ENCODE peak calls at places on chromosomes 4 and X, in seven cellular contexts. One of them, this sample, is unnamed.

GRCh38 chrX:72041901-72042859 is 89.5 kb downstream of the RTL5 start:
- DNase-seq in SK-N-SH: no peak
- DNase-seq in K562: no peak
- DNase-seq in GM12878: no peak
- DNase-seq in HepG2: no peak
- DNase-seq in H1: no peak
- DNase-seq in A549: no peak
- DNase-seq in this sample: peak

GRCh38 chr4:105282489-105282888 is 135.8 kb downstream of the TET2 start:
- DNase-seq in SK-N-SH: no peak
- DNase-seq in H1: no peak
- DNase-seq in K562: no peak
- DNase-seq in GM12878: no peak
- DNase-seq in A549: no peak
- DNase-seq in HepG2: no peak
- DNase-seq in this sample: no peak

GRCh38 chrX:77432998-77433397 is 14.2 kb upstream of the FGF16 start:
- DNase-seq in A549: no peak
- DNase-seq in SK-N-SH: no peak
- DNase-seq in GM12878: no peak
- DNase-seq in H1: no peak
- DNase-seq in HepG2: no peak
- DNase-seq in K562: no peak
- DNase-seq in this sample: no peak

GRCh38 chr4:98945297-98945850 is 16.4 kb upstream of the EIF4E start:
- DNase-seq in GM12878: no peak
- DNase-seq in A549: no peak
- DNase-seq in SK-N-SH: no peak
- DNase-seq in HepG2: no peak
- DNase-seq in K562: no peak
- DNase-seq in H1: no peak
- DNase-seq in this sample: no peak

GRCh38 chrX:53281321-53281822 is at the start of gene IQSEC2:
- DNase-seq in SK-N-SH: no peak
- DNase-seq in K562: peak
- DNase-seq in A549: peak
- DNase-seq in HepG2: no peak
- DNase-seq in GM12878: no peak
- DNase-seq in H1: peak
- DNase-seq in this sample: peak

GRCh38 chr4:36006226-36006625 is 238.1 kb downstream of the ARAP2 start:
- DNase-seq in A549: peak
- DNase-seq in H1: no peak
- DNase-seq in SK-N-SH: no peak
- DNase-seq in K562: no peak
- DNase-seq in GM12878: no peak
- DNase-seq in HepG2: no peak
- DNase-seq in this sample: peak

GRCh38 chr4:132958457-132959263 is 190.4 kb upstream of the PCDH10 start:
- DNase-seq in K562: no peak
- DNase-seq in SK-N-SH: no peak
- DNase-seq in HepG2: no peak
- DNase-seq in GM12878: no peak
- DNase-seq in H1: no peak
- DNase-seq in A549: no peak
- DNase-seq in this sample: no peak

GRCh38 chrX:85996555-85996954 is 50.8 kb downstream of the CHM start:
- DNase-seq in GM12878: no peak
- DNase-seq in K562: no peak
- DNase-seq in HepG2: no peak
- DNase-seq in A549: no peak
- DNase-seq in H1: no peak
- DNase-seq in SK-N-SH: no peak
- DNase-seq in this sample: no peak

GRCh38 chr4:71607780-71608673 is 175.9 kb downstream of the GC start:
- DNase-seq in A549: peak
- DNase-seq in K562: no peak
- DNase-seq in HepG2: peak
- DNase-seq in GM12878: no peak
- DNase-seq in H1: no peak
- DNase-seq in SK-N-SH: no peak
- DNase-seq in this sample: peak

GRCh38 chr4:176438401-176438800 is 118.6 kb downstream of the SPCS3 start:
- DNase-seq in A549: no peak
- DNase-seq in H1: no peak
- DNase-seq in GM12878: no peak
- DNase-seq in HepG2: no peak
- DNase-seq in SK-N-SH: no peak
- DNase-seq in K562: no peak
- DNase-seq in this sample: no peak

GRCh38 chr4:2637956-2638552 is 101.6 kb downstream of the FAM193A start:
- DNase-seq in A549: no peak
- DNase-seq in HepG2: no peak
- DNase-seq in SK-N-SH: no peak
- DNase-seq in K562: no peak
- DNase-seq in GM12878: no peak
- DNase-seq in H1: no peak
- DNase-seq in this sample: no peak

GRCh38 chr4:180598281-180598680 is 1644.9 kb upstream of the TENM3 start:
- DNase-seq in HepG2: no peak
- DNase-seq in SK-N-SH: no peak
- DNase-seq in GM12878: no peak
- DNase-seq in K562: no peak
- DNase-seq in H1: no peak
- DNase-seq in A549: no peak
- DNase-seq in this sample: no peak

GRCh38 chr4:67762091-67762490 is 7.9 kb upstream of the GNRHR start:
- DNase-seq in GM12878: peak
- DNase-seq in SK-N-SH: no peak
- DNase-seq in HepG2: no peak
- DNase-seq in A549: no peak
- DNase-seq in K562: no peak
- DNase-seq in H1: no peak
- DNase-seq in this sample: peak

GRCh38 chrX:134460861-134461218 is 875 bp downstream of the HPRT1 start:
- DNase-seq in A549: peak
- DNase-seq in K562: no peak
- DNase-seq in HepG2: no peak
- DNase-seq in GM12878: no peak
- DNase-seq in SK-N-SH: no peak
- DNase-seq in H1: no peak
- DNase-seq in this sample: peak

GRCh38 chr4:83390965-83391364 is 56.3 kb upstream of the HPSE start:
- DNase-seq in H1: no peak
- DNase-seq in HepG2: no peak
- DNase-seq in K562: no peak
- DNase-seq in SK-N-SH: no peak
- DNase-seq in GM12878: no peak
- DNase-seq in A549: no peak
- DNase-seq in this sample: no peak

GRCh38 chrX:129932792-129933321 is 26.9 kb downstream of the UTP14A start:
- DNase-seq in SK-N-SH: no peak
- DNase-seq in K562: peak
- DNase-seq in GM12878: no peak
- DNase-seq in A549: peak
- DNase-seq in HepG2: no peak
- DNase-seq in H1: no peak
- DNase-seq in this sample: no peak

GRCh38 chr4:113106076-113106475 is 56.6 kb downstream of the ANK2 start:
- DNase-seq in GM12878: no peak
- DNase-seq in K562: no peak
- DNase-seq in A549: peak
- DNase-seq in HepG2: peak
- DNase-seq in H1: no peak
- DNase-seq in SK-N-SH: peak
- DNase-seq in this sample: peak

GRCh38 chrX:18410038-18410437 is 15.4 kb upstream of the CDKL5 start:
- DNase-seq in K562: no peak
- DNase-seq in HepG2: no peak
- DNase-seq in A549: peak
- DNase-seq in H1: no peak
- DNase-seq in SK-N-SH: peak
- DNase-seq in GM12878: no peak
- DNase-seq in this sample: peak

GRCh38 chrX:41259516-41259915 is 74.4 kb upstream of the DDX3X start:
- DNase-seq in A549: no peak
- DNase-seq in H1: no peak
- DNase-seq in K562: no peak
- DNase-seq in GM12878: no peak
- DNase-seq in HepG2: peak
- DNase-seq in SK-N-SH: peak
- DNase-seq in this sample: peak

GRCh38 chrX:133921764-133922389 is 63.5 kb downstream of the GPC3 start:
- DNase-seq in K562: peak
- DNase-seq in A549: peak
- DNase-seq in HepG2: peak
- DNase-seq in H1: peak
- DNase-seq in SK-N-SH: peak
- DNase-seq in GM12878: no peak
- DNase-seq in this sample: peak

GRCh38 chr4:8391972-8392371 is 48.6 kb downstream of the ACOX3 start:
- DNase-seq in SK-N-SH: no peak
- DNase-seq in HepG2: no peak
- DNase-seq in A549: no peak
- DNase-seq in GM12878: peak
- DNase-seq in H1: no peak
- DNase-seq in K562: no peak
- DNase-seq in this sample: peak

GRCh38 chr4:165327211-165328100 is at the start of gene MSMO1:
- DNase-seq in SK-N-SH: peak
- DNase-seq in A549: peak
- DNase-seq in K562: peak
- DNase-seq in H1: peak
- DNase-seq in HepG2: peak
- DNase-seq in GM12878: peak
- DNase-seq in this sample: peak

GRCh38 chr4:118741456-118741855 is 56.3 kb downstream of the METTL14 start:
- DNase-seq in H1: no peak
- DNase-seq in SK-N-SH: no peak
- DNase-seq in A549: no peak
- DNase-seq in K562: no peak
- DNase-seq in HepG2: no peak
- DNase-seq in GM12878: no peak
- DNase-seq in this sample: peak

GRCh38 chr4:1503583-1504471 is 97.6 kb upstream of the NKX1-1 start:
- DNase-seq in K562: peak
- DNase-seq in SK-N-SH: peak
- DNase-seq in H1: no peak
- DNase-seq in A549: peak
- DNase-seq in GM12878: no peak
- DNase-seq in HepG2: no peak
- DNase-seq in this sample: no peak

GRCh38 chrX:28177202-28177601 is 196.0 kb upstream of the DCAF8L1 start:
- DNase-seq in HepG2: no peak
- DNase-seq in A549: peak
- DNase-seq in GM12878: no peak
- DNase-seq in SK-N-SH: peak
- DNase-seq in K562: no peak
- DNase-seq in H1: no peak
- DNase-seq in this sample: no peak

GRCh38 chr4:165994706-165995105 is 121.7 kb downstream of the TLL1 start:
- DNase-seq in SK-N-SH: no peak
- DNase-seq in K562: no peak
- DNase-seq in A549: no peak
- DNase-seq in H1: no peak
- DNase-seq in GM12878: no peak
- DNase-seq in HepG2: no peak
- DNase-seq in this sample: no peak

GRCh38 chrX:21837056-21837455 is 2.4 kb upstream of the MBTPS2 start:
- DNase-seq in HepG2: no peak
- DNase-seq in A549: no peak
- DNase-seq in H1: no peak
- DNase-seq in SK-N-SH: no peak
- DNase-seq in K562: no peak
- DNase-seq in GM12878: no peak
- DNase-seq in this sample: no peak

GRCh38 chr4:74654230-74654681 is 140.1 kb downstream of the BTC start:
- DNase-seq in HepG2: peak
- DNase-seq in SK-N-SH: no peak
- DNase-seq in GM12878: peak
- DNase-seq in H1: no peak
- DNase-seq in A549: peak
- DNase-seq in K562: no peak
- DNase-seq in this sample: peak
- TF ChIP-seq RFX5 in HepG2: no peak
- TF ChIP-seq RFX5 in SK-N-SH: no peak
- TF ChIP-seq RFX5 in GM12878: no peak
- TF ChIP-seq RFX5 in H1: no peak
- TF ChIP-seq RFX5 in A549: no peak
- TF ChIP-seq RFX5 in K562: no peak
- TF ChIP-seq RFX5 in this sample: no peak

GRCh38 chr4:150723727-150724411 is 141.9 kb downstream of the MAB21L2 start:
- DNase-seq in A549: no peak
- DNase-seq in HepG2: no peak
- DNase-seq in H1: no peak
- DNase-seq in K562: no peak
- DNase-seq in SK-N-SH: no peak
- DNase-seq in GM12878: no peak
- DNase-seq in this sample: no peak
- TF ChIP-seq RFX5 in A549: no peak
- TF ChIP-seq RFX5 in HepG2: no peak
- TF ChIP-seq RFX5 in H1: no peak
- TF ChIP-seq RFX5 in K562: no peak
- TF ChIP-seq RFX5 in SK-N-SH: no peak
- TF ChIP-seq RFX5 in GM12878: no peak
- TF ChIP-seq RFX5 in this sample: no peak

DNA sequence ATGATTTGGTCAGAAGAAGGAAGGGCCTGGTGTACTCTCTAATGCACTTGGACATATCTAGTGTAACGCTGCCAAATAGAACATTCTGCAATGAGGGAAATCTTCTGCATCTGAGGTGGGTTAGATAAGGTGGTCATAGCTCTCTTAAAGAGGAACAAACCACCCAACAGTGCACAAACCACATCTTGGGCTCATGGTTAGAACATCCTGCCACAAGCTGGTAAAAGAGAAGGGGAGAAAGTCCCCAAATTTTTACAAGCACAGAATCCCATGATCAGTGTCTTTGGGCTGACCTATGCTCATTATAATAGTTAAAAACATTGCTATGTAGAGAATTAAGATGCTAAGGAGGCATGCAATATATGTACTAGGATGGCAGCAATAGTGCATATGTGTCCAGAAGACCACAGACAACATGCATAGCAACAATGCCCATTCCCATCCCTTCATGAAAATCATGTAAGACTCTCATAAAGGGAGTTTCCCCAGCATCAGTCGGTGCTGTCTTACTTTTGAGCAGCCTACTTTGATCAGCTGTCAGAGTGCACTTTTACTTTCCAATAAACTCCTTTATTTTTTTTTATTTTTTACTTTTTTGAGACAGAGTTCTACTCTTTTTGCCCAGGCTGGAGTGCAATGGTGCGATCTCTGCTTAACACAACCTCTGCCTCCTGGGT is 99.7 kb upstream of the SLC7A11 start:
- DNase-seq in SK-N-SH: no peak
- DNase-seq in GM12878: peak
- DNase-seq in A549: no peak
- DNase-seq in HepG2: no peak
- DNase-seq in K562: no peak
- DNase-seq in H1: no peak
- DNase-seq in this sample: no peak
- TF ChIP-seq RFX5 in SK-N-SH: no peak
- TF ChIP-seq RFX5 in GM12878: no peak
- TF ChIP-seq RFX5 in A549: no peak
- TF ChIP-seq RFX5 in HepG2: no peak
- TF ChIP-seq RFX5 in K562: no peak
- TF ChIP-seq RFX5 in H1: no peak
- TF ChIP-seq RFX5 in this sample: no peak

GRCh38 chrX:38561951-38562719 is 793 bp downstream of the TSPAN7 start:
- DNase-seq in A549: no peak
- DNase-seq in HepG2: peak
- DNase-seq in H1: no peak
- DNase-seq in SK-N-SH: peak
- DNase-seq in GM12878: no peak
- DNase-seq in K562: no peak
- DNase-seq in this sample: no peak
- TF ChIP-seq RFX5 in A549: no peak
- TF ChIP-seq RFX5 in HepG2: no peak
- TF ChIP-seq RFX5 in H1: no peak
- TF ChIP-seq RFX5 in SK-N-SH: no peak
- TF ChIP-seq RFX5 in GM12878: no peak
- TF ChIP-seq RFX5 in K562: no peak
- TF ChIP-seq RFX5 in this sample: no peak

This sample was measured in IMR-90.